ENCODE peak calls at places on chromosomes 3 and 15, in six cellular contexts. B is cardiac muscle cell; K is neural progenitor cell; M is CD8-positive, alpha-beta T cell; G is fibroblast of lung; J is Peyer's patch. N is an unnamed sample.

GRCh38 chr3:193317901-193318300 is 60.7 kb downstream of the ATP13A5 start:
- DNase-seq in B (no peak), J (no peak), K (no peak), M (no peak), G (no peak), N (no peak)

GRCh38 chr15:90819850-90820249 is 48.5 kb upstream of the FURIN start:
- DNase-seq in G (no peak), J (no peak), M (no peak), K (no peak), B (no peak), N (no peak)

GRCh38 chr3:188594137-188594536 is 440.2 kb downstream of the LPP start:
- DNase-seq in J (no peak), K (peak), B (peak), M (no peak), G (peak), N (no peak)

GRCh38 chr15:51076898-51077564 is 17.7 kb downstream of the TNFAIP8L3 start:
- DNase-seq in B (peak), G (peak), J (peak), K (no peak), M (no peak), N (peak)

GRCh38 chr3:8996681-8997121 is 33.4 kb upstream of the RAD18 start:
- DNase-seq in K (peak), G (peak), J (no peak), B (peak), M (no peak), N (no peak)

GRCh38 chr3:12479919-12480425 is 4.3 kb upstream of the TSEN2 start:
- DNase-seq in J (peak), G (peak), K (peak), M (no peak), B (peak), N (no peak)

GRCh38 chr3:78659386-78659987 is 1108.3 kb downstream of the ROBO1 start:
- DNase-seq in J (peak), M (no peak), K (peak), B (peak), G (peak), N (no peak)

GRCh38 chr15:88258021-88258641 is 1.6 kb upstream of the NTRK3 start:
- DNase-seq in G (peak), B (peak), J (no peak), K (peak), M (no peak), N (peak)

GRCh38 chr3:187636528-187636927 is 33.7 kb downstream of the SST start:
- DNase-seq in M (no peak), K (no peak), J (no peak), G (no peak), B (no peak), N (no peak)

GRCh38 chr15:69852482-69853275 is 245.0 kb downstream of the TLE3 start:
- DNase-seq in K (no peak), G (peak), B (peak), J (no peak), M (no peak), N (no peak)

GRCh38 chr15:69848551-69849231 is 249.0 kb downstream of the TLE3 start:
- DNase-seq in G (peak), J (no peak), M (no peak), K (no peak), B (no peak), N (no peak)

GRCh38 chr15:69847625-69848024 is 250.1 kb downstream of the TLE3 start:
- DNase-seq in B (peak), J (no peak), K (no peak), G (no peak), M (no peak), N (no peak)

GRCh38 chr15:69845159-69845558 is 252.6 kb downstream of the TLE3 start:
- DNase-seq in J (no peak), G (no peak), K (no peak), M (no peak), B (no peak), N (no peak)

GRCh38 chr15:69849232-69849610 is 248.5 kb downstream of the TLE3 start:
- DNase-seq in G (no peak), M (no peak), B (peak), K (no peak), J (no peak), N (no peak)
- H3K27ac ChIP-seq in G (no peak), M (no peak), B (no peak), K (no peak), J (no peak), N (no peak)

GRCh38 chr15:67839929-67840746 is at the start of gene RNU6-1:
- DNase-seq in M (peak), G (peak), B (peak), K (peak), J (peak), N (peak)

GRCh38 chr15:67836955-67837354 is 2.9 kb downstream of the RNU6-1 start:
- DNase-seq in J (no peak), B (no peak), G (no peak), M (no peak), K (no peak), N (no peak)

GRCh38 chr15:67840747-67841634 is 1.1 kb upstream of the RNU6-1 start:
- DNase-seq in J (no peak), B (peak), M (no peak), K (peak), G (peak), N (no peak)

GRCh38 chr15:67839358-67839928 is 402 bp downstream of the RNU6-1 start:
- DNase-seq in B (peak), M (peak), K (no peak), G (peak), J (no peak), N (no peak)

GRCh38 chr15:67838789-67839332 is 984 bp downstream of the RNU6-1 start:
- DNase-seq in G (peak), J (peak), K (peak), B (peak), M (no peak), N (peak)
- H3K4me3 ChIP-seq in G (peak), J (peak), K (peak), B (peak), M (peak), N (no peak)

GRCh38 chr15:40008061-40008460 is 30.9 kb downstream of the SRP14 start:
- DNase-seq in K (no peak), B (no peak), G (peak), M (no peak), J (no peak), N (no peak)

GRCh38 chr15:40011303-40011702 is 27.7 kb downstream of the SRP14 start:
- DNase-seq in M (no peak), B (no peak), J (no peak), G (no peak), K (no peak), N (no peak)

GRCh38 chr15:40006646-40007045 is 32.3 kb downstream of the SRP14 start:
- DNase-seq in G (peak), J (no peak), M (no peak), K (no peak), B (no peak), N (no peak)

GRCh38 chr15:40014390-40014789 is 24.6 kb downstream of the SRP14 start:
- DNase-seq in G (no peak), B (no peak), M (no peak), J (no peak), K (no peak), N (no peak)

GRCh38 chr15:40010681-40011080 is 28.3 kb downstream of the SRP14 start:
- DNase-seq in J (no peak), B (peak), G (peak), K (peak), M (no peak), N (no peak)
- H3K27ac ChIP-seq in J (no peak), B (no peak), G (no peak), K (peak), M (no peak), N (no peak)

GRCh38 chr15:97521894-97522293 is 438.6 kb upstream of the ARRDC4 start:
- DNase-seq in M (no peak), J (no peak), B (peak), G (peak), K (peak), N (no peak)
- H3K4me3 ChIP-seq in M (no peak), J (no peak), B (no peak), G (peak), K (no peak), N (no peak)

GRCh38 chr3:23837691-23838090 is 31.9 kb downstream of the UBE2E1 start:
- DNase-seq in K (no peak), J (no peak), B (no peak), M (no peak), G (no peak), N (no peak)
- H3K27ac ChIP-seq in K (no peak), J (no peak), B (no peak), M (no peak), G (no peak), N (no peak)

GRCh38 chr3:100068758-100069345 is 45.4 kb downstream of the FILIP1L start:
- DNase-seq in B (peak), J (peak), M (peak), G (peak), K (peak), N (peak)

GRCh38 chr3:100067589-100067988 is 46.7 kb downstream of the FILIP1L start:
- DNase-seq in J (no peak), M (no peak), G (no peak), K (no peak), B (no peak), N (no peak)

GRCh38 chr3:100072328-100073048 is 41.8 kb downstream of the FILIP1L start:
- DNase-seq in G (no peak), M (no peak), J (no peak), K (no peak), B (peak), N (no peak)

GRCh38 chr3:100073049-100073422 is 41.3 kb downstream of the FILIP1L start:
- DNase-seq in M (no peak), K (no peak), G (no peak), B (no peak), J (no peak), N (no peak)

DNA sequence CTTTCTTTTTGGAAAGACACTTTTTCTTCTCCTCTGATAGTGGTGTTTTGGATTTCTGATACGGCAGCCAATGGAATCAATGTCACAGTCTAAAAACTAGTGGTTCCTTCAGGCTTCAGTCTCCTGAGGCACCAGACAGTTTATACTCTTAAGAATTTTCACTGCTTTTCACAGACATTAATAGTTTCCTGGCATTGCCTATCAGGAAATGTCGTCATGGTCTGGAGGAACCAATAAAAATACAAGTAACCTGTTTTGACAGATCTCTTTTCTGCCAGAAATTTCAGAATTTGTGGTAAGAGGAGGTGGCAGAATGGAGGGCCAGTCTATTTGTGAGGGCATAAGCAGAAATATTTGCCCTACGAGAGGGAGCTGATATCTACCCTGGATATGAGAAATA is 44.8 kb downstream of the FILIP1L start:
- DNase-seq in B (no peak), K (no peak), G (no peak), M (no peak), J (no peak), N (no peak)
- H3K4me3 ChIP-seq in B (no peak), K (no peak), G (no peak), M (no peak), J (no peak), N (no peak)